ENCODE peak calls at places on chromosomes 3 and 15, in eight cellular contexts. One of them, this sample, is unnamed.

GRCh38 chr3:23668430-23668904 is 137.3 kb upstream of the UBE2E1 start:
- DNase-seq in tibial artery: no peak
- DNase-seq in adipocyte: peak; percentile 80
- DNase-seq in bronchial epithelial cell: peak; percentile 89
- DNase-seq in uterus: no peak
- DNase-seq in kidney: no peak
- DNase-seq in NT2/D1: no peak
- DNase-seq in astrocyte of the spinal cord: peak; percentile 89
- DNase-seq in this sample: peak; percentile 87

GRCh38 chr3:103025880-103026279 is 591.1 kb downstream of the ZPLD1 start:
- DNase-seq in astrocyte of the spinal cord: no peak
- DNase-seq in uterus: no peak
- DNase-seq in tibial artery: no peak
- DNase-seq in adipocyte: no peak
- DNase-seq in kidney: no peak
- DNase-seq in bronchial epithelial cell: no peak
- DNase-seq in NT2/D1: no peak
- DNase-seq in this sample: no peak

GRCh38 chr3:101744811-101745210 is 20.4 kb downstream of the CEP97 start:
- DNase-seq in bronchial epithelial cell: no peak
- DNase-seq in adipocyte: no peak
- DNase-seq in kidney: no peak
- DNase-seq in uterus: no peak
- DNase-seq in tibial artery: no peak
- DNase-seq in astrocyte of the spinal cord: no peak
- DNase-seq in NT2/D1: no peak
- DNase-seq in this sample: no peak

GRCh38 chr3:177124882-177125281 is 72.4 kb downstream of the TBL1XR1 start:
- DNase-seq in uterus: no peak
- DNase-seq in bronchial epithelial cell: no peak
- DNase-seq in NT2/D1: no peak
- DNase-seq in astrocyte of the spinal cord: no peak
- DNase-seq in tibial artery: no peak
- DNase-seq in adipocyte: peak; percentile 55
- DNase-seq in kidney: no peak
- DNase-seq in this sample: no peak

GRCh38 chr3:177459397-177459796 is 262.1 kb upstream of the TBL1XR1 start:
- DNase-seq in NT2/D1: no peak
- DNase-seq in kidney: no peak
- DNase-seq in adipocyte: peak; percentile 70
- DNase-seq in bronchial epithelial cell: peak; percentile 58
- DNase-seq in astrocyte of the spinal cord: peak; percentile 87
- DNase-seq in uterus: no peak
- DNase-seq in tibial artery: no peak
- DNase-seq in this sample: peak; percentile 94

GRCh38 chr3:170815340-170815739 is 54.7 kb downstream of the RPL22L1 start:
- DNase-seq in uterus: no peak
- DNase-seq in NT2/D1: no peak
- DNase-seq in tibial artery: no peak
- DNase-seq in bronchial epithelial cell: peak; percentile 27
- DNase-seq in astrocyte of the spinal cord: peak; percentile 29
- DNase-seq in kidney: no peak
- DNase-seq in adipocyte: no peak
- DNase-seq in this sample: no peak

GRCh38 chr3:158766364-158766763 is 34.1 kb upstream of the RARRES1 start:
- DNase-seq in adipocyte: no peak
- DNase-seq in uterus: no peak
- DNase-seq in kidney: no peak
- DNase-seq in NT2/D1: no peak
- DNase-seq in bronchial epithelial cell: peak; percentile 68
- DNase-seq in tibial artery: no peak
- DNase-seq in astrocyte of the spinal cord: no peak
- DNase-seq in this sample: no peak

GRCh38 chr3:170467007-170467406 is 48.3 kb downstream of the CLDN11 start:
- DNase-seq in kidney: no peak
- DNase-seq in tibial artery: no peak
- DNase-seq in astrocyte of the spinal cord: no peak
- DNase-seq in bronchial epithelial cell: no peak
- DNase-seq in NT2/D1: no peak
- DNase-seq in adipocyte: no peak
- DNase-seq in uterus: no peak
- DNase-seq in this sample: no peak

GRCh38 chr15:53512029-53512428 is 247.4 kb downstream of the WDR72 start:
- DNase-seq in NT2/D1: no peak
- DNase-seq in adipocyte: no peak
- DNase-seq in astrocyte of the spinal cord: no peak
- DNase-seq in uterus: no peak
- DNase-seq in tibial artery: no peak
- DNase-seq in kidney: no peak
- DNase-seq in bronchial epithelial cell: no peak
- DNase-seq in this sample: no peak

GRCh38 chr3:152466784-152467183 is 198.1 kb downstream of the MBNL1 start:
- DNase-seq in NT2/D1: no peak
- DNase-seq in bronchial epithelial cell: peak; percentile 29
- DNase-seq in tibial artery: no peak
- DNase-seq in uterus: no peak
- DNase-seq in adipocyte: peak; percentile 88
- DNase-seq in kidney: no peak
- DNase-seq in astrocyte of the spinal cord: peak; percentile 50
- DNase-seq in this sample: peak; percentile 49

GRCh38 chr15:52383100-52383588 is 87.5 kb upstream of the MYO5C start:
- DNase-seq in astrocyte of the spinal cord: no peak
- DNase-seq in NT2/D1: no peak
- DNase-seq in kidney: no peak
- DNase-seq in uterus: no peak
- DNase-seq in tibial artery: no peak
- DNase-seq in bronchial epithelial cell: peak; percentile 6
- DNase-seq in adipocyte: no peak
- DNase-seq in this sample: no peak

GRCh38 chr3:9951126-9951525 is 1.1 kb downstream of the PRRT3 start:
- DNase-seq in bronchial epithelial cell: no peak
- DNase-seq in adipocyte: no peak
- DNase-seq in uterus: no peak
- DNase-seq in tibial artery: no peak
- DNase-seq in kidney: no peak
- DNase-seq in NT2/D1: no peak
- DNase-seq in astrocyte of the spinal cord: no peak
- DNase-seq in this sample: no peak

GRCh38 chr3:158105124-158105709 is 1.0 kb downstream of the SHOX2 start:
- DNase-seq in astrocyte of the spinal cord: no peak
- DNase-seq in bronchial epithelial cell: no peak
- DNase-seq in kidney: no peak
- DNase-seq in tibial artery: peak; percentile 82
- DNase-seq in uterus: peak; percentile 14
- DNase-seq in adipocyte: peak; percentile 89
- DNase-seq in NT2/D1: no peak
- DNase-seq in this sample: no peak

GRCh38 chr3:194689493-194689901 is 3.8 kb downstream of the FAM43A start:
- DNase-seq in bronchial epithelial cell: no peak
- DNase-seq in uterus: peak; percentile 35
- DNase-seq in astrocyte of the spinal cord: peak; percentile 68
- DNase-seq in adipocyte: peak; percentile 94
- DNase-seq in NT2/D1: no peak
- DNase-seq in tibial artery: no peak
- DNase-seq in kidney: no peak
- DNase-seq in this sample: peak; percentile 64

GRCh38 chr3:139577899-139578298 is 38.4 kb upstream of the RBP1 start:
- DNase-seq in astrocyte of the spinal cord: no peak
- DNase-seq in uterus: no peak
- DNase-seq in tibial artery: no peak
- DNase-seq in adipocyte: no peak
- DNase-seq in kidney: no peak
- DNase-seq in bronchial epithelial cell: no peak
- DNase-seq in NT2/D1: peak; percentile 20
- DNase-seq in this sample: no peak

GRCh38 chr15:99928429-99928981 is 195.3 kb upstream of the LYSMD4 start:
- DNase-seq in NT2/D1: peak; percentile 32
- DNase-seq in tibial artery: peak; percentile 90
- DNase-seq in kidney: peak; percentile 94
- DNase-seq in adipocyte: peak; percentile 90
- DNase-seq in bronchial epithelial cell: peak; percentile 18
- DNase-seq in astrocyte of the spinal cord: peak; percentile 75
- DNase-seq in uterus: peak; percentile 74
- DNase-seq in this sample: peak; percentile 22
- H3K4me3 ChIP-seq in NT2/D1: peak overlapping the region; percentile 85
- H3K4me3 ChIP-seq in tibial artery: peak overlapping the region; percentile 62
- H3K4me3 ChIP-seq in kidney: peak overlapping the region; percentile 77
- H3K4me3 ChIP-seq in adipocyte: peak overlapping the region; percentile 81
- H3K4me3 ChIP-seq in bronchial epithelial cell: peak overlapping the region; percentile 39
- H3K4me3 ChIP-seq in astrocyte of the spinal cord: peak overlapping the region; percentile 59
- H3K4me3 ChIP-seq in uterus: peak overlapping the region; percentile 20
- H3K4me3 ChIP-seq in this sample: peak overlapping the region; percentile 48

DNA sequence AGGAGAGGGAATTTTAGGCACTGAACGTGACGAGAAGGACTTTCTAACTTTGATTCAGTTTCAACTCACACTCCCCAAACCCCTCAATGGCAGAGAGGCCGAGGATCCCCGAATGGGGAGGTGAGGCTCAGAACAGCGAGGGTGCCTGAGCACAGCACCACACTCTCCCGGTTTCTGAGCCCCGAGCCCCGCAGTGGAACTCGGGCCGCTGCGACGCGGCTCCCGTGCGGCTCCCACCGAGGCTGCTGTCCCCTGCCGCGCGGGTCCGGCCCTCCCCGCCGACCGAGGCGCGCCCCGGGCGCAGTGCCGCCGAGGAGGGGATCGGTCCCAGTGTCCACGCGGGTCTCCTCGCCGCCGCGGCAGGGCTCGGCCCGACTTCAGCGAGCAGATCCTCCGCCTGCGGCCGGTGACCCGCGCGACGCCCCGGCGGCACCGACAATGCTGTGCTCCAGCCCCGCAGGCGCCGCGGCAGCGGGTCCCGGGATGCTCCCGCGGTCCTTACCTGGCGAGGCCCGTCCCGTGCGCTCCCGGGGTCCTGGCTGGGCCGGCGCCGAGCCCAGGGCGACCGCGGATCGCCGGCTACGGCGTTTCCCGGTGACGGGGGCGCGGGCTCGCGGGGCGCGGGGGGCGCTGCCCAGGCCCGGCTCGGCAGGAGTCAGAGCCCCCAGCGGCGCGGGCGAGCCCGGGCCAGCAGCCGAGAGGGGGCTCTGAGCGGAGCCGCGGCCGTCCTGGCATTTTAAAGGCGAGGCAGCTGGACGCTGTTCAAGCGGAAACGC is at the start of gene CTXND1:
- DNase-seq in tibial artery: no peak
- DNase-seq in uterus: no peak
- DNase-seq in bronchial epithelial cell: no peak
- DNase-seq in adipocyte: peak; percentile 34
- DNase-seq in NT2/D1: no peak
- DNase-seq in astrocyte of the spinal cord: no peak
- DNase-seq in kidney: no peak
- DNase-seq in this sample: no peak
- H3K4me3 ChIP-seq in tibial artery: peak within 1 kb of the TSS; percentile 49
- H3K4me3 ChIP-seq in uterus: no peak within 1 kb of the TSS
- H3K4me3 ChIP-seq in bronchial epithelial cell: no peak within 1 kb of the TSS
- H3K4me3 ChIP-seq in adipocyte: peak within 1 kb of the TSS; percentile 62
- H3K4me3 ChIP-seq in NT2/D1: peak within 1 kb of the TSS; percentile 59
- H3K4me3 ChIP-seq in astrocyte of the spinal cord: no peak within 1 kb of the TSS
- H3K4me3 ChIP-seq in kidney: peak within 1 kb of the TSS; percentile 61
- H3K4me3 ChIP-seq in this sample: peak within 1 kb of the TSS; percentile 37

GRCh38 chr3:65761431-65761830 is 277.3 kb downstream of the MAGI1 start:
- DNase-seq in NT2/D1: no peak
- DNase-seq in tibial artery: no peak
- DNase-seq in astrocyte of the spinal cord: no peak
- DNase-seq in bronchial epithelial cell: no peak
- DNase-seq in adipocyte: no peak
- DNase-seq in kidney: no peak
- DNase-seq in uterus: no peak
- DNase-seq in this sample: no peak

GRCh38 chr3:65758438-65758837 is 280.3 kb downstream of the MAGI1 start:
- DNase-seq in adipocyte: no peak
- DNase-seq in kidney: no peak
- DNase-seq in uterus: no peak
- DNase-seq in astrocyte of the spinal cord: no peak
- DNase-seq in tibial artery: no peak
- DNase-seq in bronchial epithelial cell: no peak
- DNase-seq in NT2/D1: no peak
- DNase-seq in this sample: no peak

GRCh38 chr3:65761890-65762605 is 276.7 kb downstream of the MAGI1 start:
- DNase-seq in astrocyte of the spinal cord: no peak
- DNase-seq in uterus: no peak
- DNase-seq in bronchial epithelial cell: no peak
- DNase-seq in kidney: no peak
- DNase-seq in adipocyte: no peak
- DNase-seq in tibial artery: no peak
- DNase-seq in NT2/D1: peak; percentile 33
- DNase-seq in this sample: no peak

DNA sequence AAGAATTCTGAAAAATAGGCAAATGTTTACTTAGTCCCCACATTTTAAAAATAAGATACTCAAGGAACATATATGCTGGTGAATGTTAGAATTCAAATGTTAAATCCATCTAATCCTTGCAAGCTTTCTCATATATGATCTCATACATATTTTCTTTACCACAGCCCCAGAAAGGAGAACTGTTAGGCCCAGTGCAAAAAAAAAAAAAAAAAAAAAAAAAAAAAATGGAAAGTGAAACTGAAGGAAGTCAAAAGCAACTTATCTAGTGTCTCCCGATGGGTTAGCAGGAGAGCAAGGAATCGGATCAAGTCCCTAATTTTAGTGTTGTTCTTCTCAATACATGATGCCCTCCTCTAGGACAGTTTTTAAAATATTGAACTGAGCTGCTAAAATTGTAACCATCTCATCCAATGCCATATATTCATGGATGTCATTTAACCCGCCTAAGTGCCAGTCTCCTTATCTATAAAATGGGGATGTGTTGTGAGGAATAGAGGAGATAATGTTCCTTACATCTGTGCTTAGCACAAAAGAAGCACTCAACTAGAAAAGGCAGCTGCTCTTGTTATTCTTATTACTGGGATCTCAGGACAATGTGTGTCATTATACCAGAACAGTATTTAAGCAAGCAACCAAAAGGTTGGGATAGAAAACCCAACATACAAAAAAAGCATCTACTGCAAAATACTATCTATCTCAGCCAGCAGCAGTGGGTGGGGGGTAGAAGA is 279.7 kb downstream of the MAGI1 start:
- DNase-seq in kidney: no peak
- DNase-seq in tibial artery: no peak
- DNase-seq in astrocyte of the spinal cord: peak; percentile 17
- DNase-seq in adipocyte: peak; percentile 65
- DNase-seq in NT2/D1: no peak
- DNase-seq in uterus: no peak
- DNase-seq in bronchial epithelial cell: no peak
- DNase-seq in this sample: no peak
- H3K4me3 ChIP-seq in kidney: peak overlapping the region; percentile 25
- H3K4me3 ChIP-seq in tibial artery: no peak overlapping the region
- H3K4me3 ChIP-seq in astrocyte of the spinal cord: no peak overlapping the region
- H3K4me3 ChIP-seq in adipocyte: no peak overlapping the region
- H3K4me3 ChIP-seq in NT2/D1: no peak overlapping the region
- H3K4me3 ChIP-seq in uterus: no peak overlapping the region
- H3K4me3 ChIP-seq in bronchial epithelial cell: no peak overlapping the region
- H3K4me3 ChIP-seq in this sample: no peak overlapping the region

DNA sequence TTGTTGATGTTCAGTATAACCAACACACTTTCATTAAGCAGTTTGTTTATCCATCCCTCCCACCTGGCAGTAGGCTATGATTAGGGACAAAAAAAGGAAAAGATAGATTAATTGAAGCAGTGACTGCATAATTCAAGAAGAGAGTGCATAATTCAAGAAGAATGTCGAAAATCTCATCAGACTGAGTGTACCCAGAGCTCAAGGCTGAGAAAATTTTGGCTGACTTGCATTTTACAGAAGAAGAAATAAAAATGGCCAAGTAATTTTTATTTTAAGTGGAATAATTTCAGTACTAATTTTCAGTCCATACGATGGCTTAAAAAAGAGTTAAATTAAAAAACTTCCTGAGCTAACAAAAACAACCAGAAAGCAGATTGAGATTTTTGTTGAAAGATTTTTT is 145.4 kb upstream of the LRRFIP2 start:
- DNase-seq in bronchial epithelial cell: no peak
- DNase-seq in tibial artery: no peak
- DNase-seq in uterus: no peak
- DNase-seq in NT2/D1: no peak
- DNase-seq in kidney: no peak
- DNase-seq in astrocyte of the spinal cord: no peak
- DNase-seq in adipocyte: no peak
- DNase-seq in this sample: no peak
- H3K4me3 ChIP-seq in bronchial epithelial cell: no peak overlapping the region
- H3K4me3 ChIP-seq in tibial artery: no peak overlapping the region
- H3K4me3 ChIP-seq in uterus: no peak overlapping the region
- H3K4me3 ChIP-seq in NT2/D1: no peak overlapping the region
- H3K4me3 ChIP-seq in kidney: no peak overlapping the region
- H3K4me3 ChIP-seq in astrocyte of the spinal cord: no peak overlapping the region
- H3K4me3 ChIP-seq in adipocyte: no peak overlapping the region
- H3K4me3 ChIP-seq in this sample: no peak overlapping the region